ENCODE peak calls at places on chromosomes 16 and 17, in ten cellular contexts. X is NCI-H748 treated with DMSO at 0.1 percent for 48 hours, F is M059J, R is T-helper 2 cell, U is upper lobe of right lung, T is GM12891, K is sigmoid colon, H is H9, J is hepatic stellate cell, O is iris pigment epithelial cell. P is an unnamed sample.

GRCh38 chr16:80317132-80318098 is 223.4 kb upstream of the DYNLRB2 start:
- DNase-seq in O (no peak), K (no peak), U (no peak), H (peak), R (no peak), T (no peak), J (no peak), F (peak), X (no peak), P (peak)

GRCh38 chr17:59355030-59355694 is 23.7 kb downstream of the YPEL2 start:
- DNase-seq in U (no peak), X (no peak), J (no peak), F (peak), T (no peak), O (no peak), R (no peak), H (no peak), K (no peak), P (no peak)

GRCh38 chr17:39090400-39090799 is 61.0 kb downstream of the PLXDC1 start:
- DNase-seq in U (no peak), K (no peak), O (no peak), H (no peak), F (no peak), J (no peak), T (no peak), X (no peak), R (no peak), P (no peak)

GRCh38 chr17:40538019-40538935 is 27.0 kb downstream of the CCR7 start:
- DNase-seq in T (no peak), F (peak), K (peak), U (peak), X (no peak), O (no peak), R (no peak), J (no peak), H (no peak), P (no peak)

GRCh38 chr16:68992521-68992920 is 112.9 kb upstream of the HAS3 start:
- DNase-seq in K (no peak), U (no peak), F (peak), X (no peak), R (no peak), J (peak), T (no peak), O (peak), H (no peak), P (no peak)

GRCh38 chr16:10338426-10338825 is 47.4 kb upstream of the ATF7IP2 start:
- DNase-seq in R (no peak), J (no peak), F (peak), T (no peak), X (no peak), H (no peak), O (peak), K (peak), U (peak), P (no peak)

GRCh38 chr16:81720973-81721907 is 57.9 kb upstream of the PLCG2 start:
- DNase-seq in O (peak), J (no peak), X (no peak), F (peak), U (no peak), T (no peak), H (no peak), R (no peak), K (no peak), P (no peak)

GRCh38 chr17:17513626-17514025 is 17.4 kb upstream of the RASD1 start:
- DNase-seq in R (no peak), U (no peak), H (no peak), K (no peak), O (no peak), F (no peak), T (no peak), X (no peak), J (no peak), P (no peak)

GRCh38 chr17:21177401-21177800 is 36.6 kb downstream of the TMEM11 start:
- DNase-seq in R (no peak), H (peak), T (no peak), X (no peak), O (no peak), U (peak), F (no peak), J (no peak), K (peak), P (no peak)

GRCh38 chr16:17829826-17830225 is 359.1 kb upstream of the XYLT1 start:
- DNase-seq in T (no peak), R (no peak), X (no peak), F (peak), O (no peak), U (no peak), J (no peak), K (no peak), H (no peak), P (no peak)

GRCh38 chr17:10804546-10804945 is 647 bp upstream of the TMEM238L start:
- DNase-seq in F (no peak), R (no peak), J (no peak), X (no peak), K (no peak), H (no peak), U (no peak), T (no peak), O (no peak), P (no peak)

GRCh38 chr16:391885-392335 is 5.1 kb upstream of the NME4 start:
- DNase-seq in X (peak), K (no peak), O (peak), H (peak), J (peak), U (peak), T (peak), R (no peak), F (peak), P (peak)

GRCh38 chr17:42944211-42944610 is 20.0 kb downstream of the AARSD1 start:
- DNase-seq in U (no peak), R (no peak), J (no peak), X (no peak), O (no peak), H (no peak), F (peak), T (no peak), K (no peak), P (no peak)

GRCh38 chr17:28524476-28525415 is 18.6 kb downstream of the FOXN1 start:
- DNase-seq in H (no peak), O (peak), T (no peak), U (peak), K (no peak), R (no peak), X (no peak), F (peak), J (peak), P (no peak)

GRCh38 chr16:67399218-67399733 is 6.0 kb upstream of the TPPP3 start:
- DNase-seq in K (no peak), R (no peak), T (peak), O (peak), J (peak), F (no peak), X (no peak), U (peak), H (peak), P (peak)

GRCh38 chr16:82004651-82005490 is 6.4 kb downstream of the SDR42E1 start:
- DNase-seq in J (no peak), K (no peak), O (no peak), T (no peak), U (no peak), X (no peak), R (no peak), F (peak), H (no peak), P (no peak)

GRCh38 chr17:30414486-30414885 is 35.8 kb downstream of the CPD start:
- DNase-seq in R (no peak), J (no peak), F (no peak), U (no peak), X (no peak), O (no peak), T (no peak), H (no peak), K (no peak), P (no peak)

GRCh38 chr17:45307290-45308015 is 9.4 kb downstream of the MAP3K14 start:
- DNase-seq in U (no peak), H (no peak), T (no peak), K (no peak), X (no peak), O (peak), J (no peak), R (no peak), F (peak), P (no peak)

GRCh38 chr17:81991684-81992513 is 14.5 kb downstream of the ASPSCR1 start:
- DNase-seq in H (peak), J (no peak), X (no peak), T (no peak), K (peak), U (peak), R (no peak), O (peak), F (peak), P (no peak)

GRCh38 chr16:53061701-53062159 is 6.9 kb downstream of the CHD9 start:
- DNase-seq in U (peak), R (no peak), X (no peak), J (no peak), F (no peak), T (no peak), O (no peak), K (no peak), H (no peak), P (no peak)

GRCh38 chr17:29590979-29591736 is 1.7 kb upstream of the GIT1 start:
- DNase-seq in F (peak), U (peak), H (peak), J (no peak), O (peak), K (peak), T (no peak), R (no peak), X (no peak), P (no peak)

GRCh38 chr17:75634754-75635609 is 1.7 kb downstream of the SMIM5 start:
- DNase-seq in R (no peak), U (no peak), F (no peak), K (no peak), T (no peak), O (no peak), H (no peak), X (no peak), J (no peak), P (no peak)

GRCh38 chr17:15291674-15292361 is 26.7 kb upstream of the PMP22 start:
- DNase-seq in K (no peak), X (no peak), J (no peak), H (no peak), O (peak), R (no peak), T (no peak), U (no peak), F (peak), P (no peak)

GRCh38 chr17:34990921-34991365 is 10.6 kb downstream of the LIG3 start:
- DNase-seq in U (no peak), R (no peak), F (peak), J (no peak), T (no peak), K (no peak), X (no peak), H (no peak), O (no peak), P (no peak)

GRCh38 chr16:74896389-74897370 is 88.2 kb downstream of the WDR59 start:
- DNase-seq in K (no peak), R (no peak), X (no peak), H (no peak), J (peak), O (peak), F (peak), T (no peak), U (no peak), P (peak)

GRCh38 chr16:71489122-71489521 is at the start of gene ZNF19:
- DNase-seq in O (no peak), K (no peak), H (peak), T (no peak), R (no peak), J (no peak), X (no peak), F (no peak), U (no peak), P (no peak)

GRCh38 chr16:3963203-3963602 is 82.7 kb upstream of the CREBBP start:
- DNase-seq in H (no peak), O (no peak), X (no peak), J (no peak), T (no peak), F (no peak), K (no peak), U (no peak), R (no peak), P (no peak)

GRCh38 chr16:73888840-73889577 is 407.6 kb upstream of the PSMD7 start:
- DNase-seq in U (no peak), R (no peak), K (peak), H (no peak), X (no peak), O (no peak), F (no peak), T (no peak), J (no peak), P (no peak)

GRCh38 chr17:80803451-80804428 is 187.9 kb upstream of the CHMP6 start:
- DNase-seq in F (no peak), J (no peak), K (no peak), R (no peak), T (no peak), O (no peak), X (no peak), U (peak), H (peak), P (no peak)

GRCh38 chr17:4711671-4712111 is 1.3 kb downstream of the ARRB2 start:
- DNase-seq in F (no peak), R (no peak), O (no peak), H (no peak), J (no peak), X (no peak), T (no peak), K (peak), U (no peak), P (no peak)

GRCh38 chr16:53945996-53946395 is 242.0 kb downstream of the FTO start:
- DNase-seq in U (no peak), K (no peak), J (peak), T (no peak), H (no peak), O (peak), X (no peak), R (no peak), F (peak), P (peak)

GRCh38 chr16:1414532-1415265 is at the start of gene UNKL:
- DNase-seq in J (peak), O (peak), R (peak), H (peak), F (peak), U (peak), X (peak), K (peak), T (peak), P (peak)

GRCh38 chr17:57142925-57143324 is 57.9 kb downstream of the AKAP1 start:
- DNase-seq in J (peak), X (no peak), T (no peak), F (peak), U (no peak), R (no peak), K (no peak), H (no peak), O (peak), P (no peak)

GRCh38 chr17:16406742-16407674 is 8.4 kb upstream of the TRPV2 start:
- DNase-seq in F (peak), T (peak), X (no peak), J (peak), K (no peak), O (no peak), H (peak), U (peak), R (no peak), P (peak)

GRCh38 chr16:11405331-11406176 is 60.3 kb downstream of the RMI2 start:
- DNase-seq in U (no peak), J (peak), H (peak), X (peak), K (no peak), T (no peak), R (no peak), O (peak), F (peak), P (peak)

P was measured in A673.